ENCODE peak calls at places on chromosome 17, in nine cellular contexts. One of them, this sample, is unnamed.

GRCh38 chr17:78640700-78641099 is 63.5 kb upstream of the DNAH17 start:
- DNase-seq in RCC 7860: no peak
- DNase-seq in left lung: no peak
- DNase-seq in amniotic stem cell: no peak
- DNase-seq in fibroblast of villous mesenchyme: no peak
- DNase-seq in stimulated activated CD8-positive, alpha-beta memory T cell treated with anti-CD3 and anti-CD28 coated beads, Interleukin-7, amount 100 ng/mL, for 1 hour: no peak
- DNase-seq in anterior cingulate cortex: no peak
- DNase-seq in A172: no peak
- DNase-seq in C1 segment of cervical spinal cord: no peak
- DNase-seq in this sample: no peak

GRCh38 chr17:42472709-42473521 is 14.2 kb downstream of the ATP6V0A1 start:
- DNase-seq in left lung: no peak
- DNase-seq in amniotic stem cell: no peak
- DNase-seq in RCC 7860: peak; percentile 23
- DNase-seq in fibroblast of villous mesenchyme: peak; percentile 84
- DNase-seq in A172: peak; percentile 79
- DNase-seq in C1 segment of cervical spinal cord: no peak
- DNase-seq in stimulated activated CD8-positive, alpha-beta memory T cell treated with anti-CD3 and anti-CD28 coated beads, Interleukin-7, amount 100 ng/mL, for 1 hour: no peak
- DNase-seq in anterior cingulate cortex: no peak
- DNase-seq in this sample: no peak

GRCh38 chr17:43645765-43646481 is 15.8 kb downstream of the MEOX1 start:
- DNase-seq in left lung: peak; percentile 84
- DNase-seq in anterior cingulate cortex: no peak
- DNase-seq in stimulated activated CD8-positive, alpha-beta memory T cell treated with anti-CD3 and anti-CD28 coated beads, Interleukin-7, amount 100 ng/mL, for 1 hour: no peak
- DNase-seq in fibroblast of villous mesenchyme: peak; percentile 77
- DNase-seq in amniotic stem cell: no peak
- DNase-seq in RCC 7860: no peak
- DNase-seq in A172: no peak
- DNase-seq in C1 segment of cervical spinal cord: no peak
- DNase-seq in this sample: no peak

GRCh38 chr17:78179372-78179771 is 7.5 kb downstream of the TK1 start:
- DNase-seq in fibroblast of villous mesenchyme: peak; percentile 89
- DNase-seq in RCC 7860: no peak
- DNase-seq in amniotic stem cell: no peak
- DNase-seq in C1 segment of cervical spinal cord: no peak
- DNase-seq in stimulated activated CD8-positive, alpha-beta memory T cell treated with anti-CD3 and anti-CD28 coated beads, Interleukin-7, amount 100 ng/mL, for 1 hour: no peak
- DNase-seq in A172: no peak
- DNase-seq in left lung: peak; percentile 85
- DNase-seq in anterior cingulate cortex: no peak
- DNase-seq in this sample: no peak

GRCh38 chr17:67051155-67051538 is 6.8 kb downstream of the CACNG1 start:
- DNase-seq in fibroblast of villous mesenchyme: no peak
- DNase-seq in anterior cingulate cortex: no peak
- DNase-seq in amniotic stem cell: no peak
- DNase-seq in left lung: no peak
- DNase-seq in A172: no peak
- DNase-seq in C1 segment of cervical spinal cord: no peak
- DNase-seq in RCC 7860: no peak
- DNase-seq in stimulated activated CD8-positive, alpha-beta memory T cell treated with anti-CD3 and anti-CD28 coated beads, Interleukin-7, amount 100 ng/mL, for 1 hour: no peak
- DNase-seq in this sample: no peak

GRCh38 chr17:61593404-61593803 is 2.4 kb upstream of the NACA2 start:
- DNase-seq in A172: no peak
- DNase-seq in RCC 7860: peak; percentile 42
- DNase-seq in amniotic stem cell: no peak
- DNase-seq in anterior cingulate cortex: no peak
- DNase-seq in left lung: no peak
- DNase-seq in stimulated activated CD8-positive, alpha-beta memory T cell treated with anti-CD3 and anti-CD28 coated beads, Interleukin-7, amount 100 ng/mL, for 1 hour: no peak
- DNase-seq in fibroblast of villous mesenchyme: peak; percentile 32
- DNase-seq in C1 segment of cervical spinal cord: no peak
- DNase-seq in this sample: no peak

GRCh38 chr17:28880572-28880945 is 17.0 kb downstream of the FLOT2 start:
- DNase-seq in fibroblast of villous mesenchyme: no peak
- DNase-seq in A172: no peak
- DNase-seq in left lung: peak; percentile 52
- DNase-seq in anterior cingulate cortex: no peak
- DNase-seq in RCC 7860: no peak
- DNase-seq in amniotic stem cell: no peak
- DNase-seq in stimulated activated CD8-positive, alpha-beta memory T cell treated with anti-CD3 and anti-CD28 coated beads, Interleukin-7, amount 100 ng/mL, for 1 hour: no peak
- DNase-seq in C1 segment of cervical spinal cord: no peak
- DNase-seq in this sample: no peak

GRCh38 chr17:36936455-36936934 is 780 bp upstream of the LHX1 start:
- DNase-seq in amniotic stem cell: no peak
- DNase-seq in fibroblast of villous mesenchyme: no peak
- DNase-seq in C1 segment of cervical spinal cord: no peak
- DNase-seq in RCC 7860: peak; percentile 60
- DNase-seq in left lung: no peak
- DNase-seq in anterior cingulate cortex: no peak
- DNase-seq in A172: peak; percentile 35
- DNase-seq in stimulated activated CD8-positive, alpha-beta memory T cell treated with anti-CD3 and anti-CD28 coated beads, Interleukin-7, amount 100 ng/mL, for 1 hour: no peak
- DNase-seq in this sample: no peak

GRCh38 chr17:57096472-57097198 is 11.6 kb downstream of the AKAP1 start:
- DNase-seq in left lung: no peak
- DNase-seq in amniotic stem cell: no peak
- DNase-seq in stimulated activated CD8-positive, alpha-beta memory T cell treated with anti-CD3 and anti-CD28 coated beads, Interleukin-7, amount 100 ng/mL, for 1 hour: no peak
- DNase-seq in C1 segment of cervical spinal cord: no peak
- DNase-seq in A172: no peak
- DNase-seq in fibroblast of villous mesenchyme: no peak
- DNase-seq in anterior cingulate cortex: no peak
- DNase-seq in RCC 7860: no peak
- DNase-seq in this sample: no peak

GRCh38 chr17:78130439-78131101 is at the start of gene TMC8:
- DNase-seq in left lung: peak; percentile 81
- DNase-seq in C1 segment of cervical spinal cord: no peak
- DNase-seq in A172: no peak
- DNase-seq in fibroblast of villous mesenchyme: no peak
- DNase-seq in stimulated activated CD8-positive, alpha-beta memory T cell treated with anti-CD3 and anti-CD28 coated beads, Interleukin-7, amount 100 ng/mL, for 1 hour: no peak
- DNase-seq in RCC 7860: no peak
- DNase-seq in amniotic stem cell: no peak
- DNase-seq in anterior cingulate cortex: no peak
- DNase-seq in this sample: no peak

GRCh38 chr17:32111141-32111771 is 31.0 kb upstream of the RHOT1 start:
- DNase-seq in stimulated activated CD8-positive, alpha-beta memory T cell treated with anti-CD3 and anti-CD28 coated beads, Interleukin-7, amount 100 ng/mL, for 1 hour: no peak
- DNase-seq in RCC 7860: no peak
- DNase-seq in anterior cingulate cortex: no peak
- DNase-seq in left lung: no peak
- DNase-seq in fibroblast of villous mesenchyme: peak; percentile 57
- DNase-seq in A172: peak; percentile 28
- DNase-seq in C1 segment of cervical spinal cord: no peak
- DNase-seq in amniotic stem cell: peak; percentile 45
- DNase-seq in this sample: no peak

GRCh38 chr17:18261146-18261515 is 669 bp downstream of the MIEF2 start:
- DNase-seq in A172: peak; percentile 85
- DNase-seq in stimulated activated CD8-positive, alpha-beta memory T cell treated with anti-CD3 and anti-CD28 coated beads, Interleukin-7, amount 100 ng/mL, for 1 hour: no peak
- DNase-seq in anterior cingulate cortex: no peak
- DNase-seq in amniotic stem cell: peak; percentile 60
- DNase-seq in fibroblast of villous mesenchyme: peak; percentile 38
- DNase-seq in C1 segment of cervical spinal cord: peak; percentile 30
- DNase-seq in RCC 7860: peak; percentile 81
- DNase-seq in left lung: peak; percentile 90
- DNase-seq in this sample: no peak

GRCh38 chr17:34095101-34095500 is 160.0 kb upstream of the CCL2 start:
- DNase-seq in C1 segment of cervical spinal cord: no peak
- DNase-seq in A172: no peak
- DNase-seq in anterior cingulate cortex: no peak
- DNase-seq in fibroblast of villous mesenchyme: no peak
- DNase-seq in RCC 7860: no peak
- DNase-seq in amniotic stem cell: no peak
- DNase-seq in left lung: no peak
- DNase-seq in stimulated activated CD8-positive, alpha-beta memory T cell treated with anti-CD3 and anti-CD28 coated beads, Interleukin-7, amount 100 ng/mL, for 1 hour: no peak
- DNase-seq in this sample: no peak

GRCh38 chr17:9120471-9120870 is 99.2 kb downstream of the NTN1 start:
- DNase-seq in stimulated activated CD8-positive, alpha-beta memory T cell treated with anti-CD3 and anti-CD28 coated beads, Interleukin-7, amount 100 ng/mL, for 1 hour: no peak
- DNase-seq in fibroblast of villous mesenchyme: no peak
- DNase-seq in left lung: no peak
- DNase-seq in amniotic stem cell: no peak
- DNase-seq in anterior cingulate cortex: no peak
- DNase-seq in C1 segment of cervical spinal cord: no peak
- DNase-seq in A172: no peak
- DNase-seq in RCC 7860: no peak
- DNase-seq in this sample: no peak

GRCh38 chr17:16044484-16044883 is 44.9 kb downstream of the TTC19 start:
- DNase-seq in amniotic stem cell: no peak
- DNase-seq in C1 segment of cervical spinal cord: no peak
- DNase-seq in fibroblast of villous mesenchyme: no peak
- DNase-seq in anterior cingulate cortex: no peak
- DNase-seq in stimulated activated CD8-positive, alpha-beta memory T cell treated with anti-CD3 and anti-CD28 coated beads, Interleukin-7, amount 100 ng/mL, for 1 hour: no peak
- DNase-seq in A172: no peak
- DNase-seq in RCC 7860: no peak
- DNase-seq in left lung: no peak
- DNase-seq in this sample: no peak

GRCh38 chr17:43772877-43773648 is 5.7 kb downstream of the DUSP3 start:
- DNase-seq in anterior cingulate cortex: no peak
- DNase-seq in C1 segment of cervical spinal cord: no peak
- DNase-seq in amniotic stem cell: no peak
- DNase-seq in A172: no peak
- DNase-seq in fibroblast of villous mesenchyme: no peak
- DNase-seq in left lung: no peak
- DNase-seq in RCC 7860: no peak
- DNase-seq in stimulated activated CD8-positive, alpha-beta memory T cell treated with anti-CD3 and anti-CD28 coated beads, Interleukin-7, amount 100 ng/mL, for 1 hour: no peak
- DNase-seq in this sample: no peak

GRCh38 chr17:63911657-63912100 is 621 bp upstream of the CSHL1 start:
- DNase-seq in amniotic stem cell: no peak
- DNase-seq in stimulated activated CD8-positive, alpha-beta memory T cell treated with anti-CD3 and anti-CD28 coated beads, Interleukin-7, amount 100 ng/mL, for 1 hour: peak; percentile 34
- DNase-seq in anterior cingulate cortex: no peak
- DNase-seq in left lung: no peak
- DNase-seq in fibroblast of villous mesenchyme: no peak
- DNase-seq in RCC 7860: peak; percentile 22
- DNase-seq in C1 segment of cervical spinal cord: no peak
- DNase-seq in A172: peak; percentile 49
- DNase-seq in this sample: no peak

GRCh38 chr17:38452719-38453118 is 24.5 kb downstream of the ARHGAP23 start:
- DNase-seq in anterior cingulate cortex: no peak
- DNase-seq in fibroblast of villous mesenchyme: no peak
- DNase-seq in amniotic stem cell: no peak
- DNase-seq in stimulated activated CD8-positive, alpha-beta memory T cell treated with anti-CD3 and anti-CD28 coated beads, Interleukin-7, amount 100 ng/mL, for 1 hour: no peak
- DNase-seq in left lung: no peak
- DNase-seq in C1 segment of cervical spinal cord: no peak
- DNase-seq in RCC 7860: no peak
- DNase-seq in A172: no peak
- DNase-seq in this sample: no peak

GRCh38 chr17:63476494-63476856 is 386 bp upstream of the ACE start:
- DNase-seq in RCC 7860: no peak
- DNase-seq in C1 segment of cervical spinal cord: no peak
- DNase-seq in fibroblast of villous mesenchyme: no peak
- DNase-seq in anterior cingulate cortex: no peak
- DNase-seq in stimulated activated CD8-positive, alpha-beta memory T cell treated with anti-CD3 and anti-CD28 coated beads, Interleukin-7, amount 100 ng/mL, for 1 hour: no peak
- DNase-seq in A172: no peak
- DNase-seq in amniotic stem cell: no peak
- DNase-seq in left lung: no peak
- DNase-seq in this sample: no peak

GRCh38 chr17:40326014-40326831 is 17.2 kb downstream of the RARA start:
- DNase-seq in RCC 7860: peak; percentile 28
- DNase-seq in C1 segment of cervical spinal cord: no peak
- DNase-seq in stimulated activated CD8-positive, alpha-beta memory T cell treated with anti-CD3 and anti-CD28 coated beads, Interleukin-7, amount 100 ng/mL, for 1 hour: no peak
- DNase-seq in amniotic stem cell: no peak
- DNase-seq in left lung: peak; percentile 78
- DNase-seq in anterior cingulate cortex: no peak
- DNase-seq in fibroblast of villous mesenchyme: no peak
- DNase-seq in A172: no peak
- DNase-seq in this sample: no peak

GRCh38 chr17:21042434-21043295 is at the start of gene USP22:
- DNase-seq in RCC 7860: no peak
- DNase-seq in left lung: peak; percentile 97
- DNase-seq in anterior cingulate cortex: peak; percentile 98
- DNase-seq in stimulated activated CD8-positive, alpha-beta memory T cell treated with anti-CD3 and anti-CD28 coated beads, Interleukin-7, amount 100 ng/mL, for 1 hour: peak; percentile 19
- DNase-seq in C1 segment of cervical spinal cord: no peak
- DNase-seq in A172: peak; percentile 42
- DNase-seq in amniotic stem cell: no peak
- DNase-seq in fibroblast of villous mesenchyme: no peak
- DNase-seq in this sample: peak; percentile 81

GRCh38 chr17:59423903-59424302 is 92.4 kb downstream of the YPEL2 start:
- DNase-seq in stimulated activated CD8-positive, alpha-beta memory T cell treated with anti-CD3 and anti-CD28 coated beads, Interleukin-7, amount 100 ng/mL, for 1 hour: no peak
- DNase-seq in left lung: no peak
- DNase-seq in A172: no peak
- DNase-seq in anterior cingulate cortex: no peak
- DNase-seq in C1 segment of cervical spinal cord: no peak
- DNase-seq in amniotic stem cell: no peak
- DNase-seq in RCC 7860: no peak
- DNase-seq in fibroblast of villous mesenchyme: no peak
- DNase-seq in this sample: no peak

GRCh38 chr17:73005360-73005759 is 87.1 kb downstream of the SLC39A11 start:
- DNase-seq in left lung: no peak
- DNase-seq in C1 segment of cervical spinal cord: no peak
- DNase-seq in RCC 7860: no peak
- DNase-seq in stimulated activated CD8-positive, alpha-beta memory T cell treated with anti-CD3 and anti-CD28 coated beads, Interleukin-7, amount 100 ng/mL, for 1 hour: no peak
- DNase-seq in anterior cingulate cortex: no peak
- DNase-seq in fibroblast of villous mesenchyme: no peak
- DNase-seq in A172: no peak
- DNase-seq in amniotic stem cell: no peak
- DNase-seq in this sample: no peak

GRCh38 chr17:15440347-15440746 is 27.1 kb downstream of the CDRT4 start:
- DNase-seq in stimulated activated CD8-positive, alpha-beta memory T cell treated with anti-CD3 and anti-CD28 coated beads, Interleukin-7, amount 100 ng/mL, for 1 hour: no peak
- DNase-seq in amniotic stem cell: no peak
- DNase-seq in anterior cingulate cortex: no peak
- DNase-seq in left lung: no peak
- DNase-seq in C1 segment of cervical spinal cord: no peak
- DNase-seq in A172: no peak
- DNase-seq in RCC 7860: no peak
- DNase-seq in fibroblast of villous mesenchyme: no peak
- DNase-seq in this sample: no peak

GRCh38 chr17:59332890-59333377 is 1.5 kb downstream of the YPEL2 start:
- DNase-seq in anterior cingulate cortex: no peak
- DNase-seq in amniotic stem cell: no peak
- DNase-seq in left lung: no peak
- DNase-seq in fibroblast of villous mesenchyme: peak; percentile 58
- DNase-seq in stimulated activated CD8-positive, alpha-beta memory T cell treated with anti-CD3 and anti-CD28 coated beads, Interleukin-7, amount 100 ng/mL, for 1 hour: no peak
- DNase-seq in A172: no peak
- DNase-seq in C1 segment of cervical spinal cord: peak; percentile 63
- DNase-seq in RCC 7860: no peak
- DNase-seq in this sample: no peak

GRCh38 chr17:27793168-27793905 is 7.0 kb downstream of the NOS2 start:
- DNase-seq in stimulated activated CD8-positive, alpha-beta memory T cell treated with anti-CD3 and anti-CD28 coated beads, Interleukin-7, amount 100 ng/mL, for 1 hour: no peak
- DNase-seq in fibroblast of villous mesenchyme: no peak
- DNase-seq in anterior cingulate cortex: no peak
- DNase-seq in left lung: peak; percentile 78
- DNase-seq in C1 segment of cervical spinal cord: no peak
- DNase-seq in RCC 7860: no peak
- DNase-seq in amniotic stem cell: no peak
- DNase-seq in A172: no peak
- DNase-seq in this sample: peak; percentile 31

GRCh38 chr17:74493381-74493833 is 27.0 kb downstream of the CD300A start:
- DNase-seq in stimulated activated CD8-positive, alpha-beta memory T cell treated with anti-CD3 and anti-CD28 coated beads, Interleukin-7, amount 100 ng/mL, for 1 hour: no peak
- DNase-seq in left lung: peak; percentile 82
- DNase-seq in fibroblast of villous mesenchyme: peak; percentile 54
- DNase-seq in C1 segment of cervical spinal cord: peak; percentile 23
- DNase-seq in amniotic stem cell: no peak
- DNase-seq in RCC 7860: peak; percentile 37
- DNase-seq in anterior cingulate cortex: peak; percentile 25
- DNase-seq in A172: peak; percentile 69
- DNase-seq in this sample: peak; percentile 43

GRCh38 chr17:82830249-82830661 is 9.6 kb downstream of the ZNF750 start:
- DNase-seq in C1 segment of cervical spinal cord: no peak
- DNase-seq in stimulated activated CD8-positive, alpha-beta memory T cell treated with anti-CD3 and anti-CD28 coated beads, Interleukin-7, amount 100 ng/mL, for 1 hour: no peak
- DNase-seq in RCC 7860: no peak
- DNase-seq in A172: no peak
- DNase-seq in left lung: no peak
- DNase-seq in amniotic stem cell: no peak
- DNase-seq in anterior cingulate cortex: no peak
- DNase-seq in fibroblast of villous mesenchyme: peak; percentile 37
- DNase-seq in this sample: no peak

GRCh38 chr17:80980397-80981061 is 11.1 kb upstream of the CHMP6 start:
- DNase-seq in fibroblast of villous mesenchyme: no peak
- DNase-seq in A172: peak; percentile 49
- DNase-seq in left lung: no peak
- DNase-seq in RCC 7860: peak; percentile 37
- DNase-seq in amniotic stem cell: no peak
- DNase-seq in C1 segment of cervical spinal cord: no peak
- DNase-seq in stimulated activated CD8-positive, alpha-beta memory T cell treated with anti-CD3 and anti-CD28 coated beads, Interleukin-7, amount 100 ng/mL, for 1 hour: no peak
- DNase-seq in anterior cingulate cortex: no peak
- DNase-seq in this sample: no peak

GRCh38 chr17:9937901-9938300 is 32.8 kb upstream of the RCVRN start:
- DNase-seq in fibroblast of villous mesenchyme: peak; percentile 2
- DNase-seq in anterior cingulate cortex: no peak
- DNase-seq in A172: no peak
- DNase-seq in amniotic stem cell: no peak
- DNase-seq in left lung: no peak
- DNase-seq in RCC 7860: no peak
- DNase-seq in C1 segment of cervical spinal cord: no peak
- DNase-seq in stimulated activated CD8-positive, alpha-beta memory T cell treated with anti-CD3 and anti-CD28 coated beads, Interleukin-7, amount 100 ng/mL, for 1 hour: no peak
- DNase-seq in this sample: no peak

GRCh38 chr17:3027786-3028532 is 35.4 kb downstream of the OR1D5 start:
- DNase-seq in amniotic stem cell: no peak
- DNase-seq in A172: no peak
- DNase-seq in left lung: peak; percentile 41
- DNase-seq in RCC 7860: no peak
- DNase-seq in stimulated activated CD8-positive, alpha-beta memory T cell treated with anti-CD3 and anti-CD28 coated beads, Interleukin-7, amount 100 ng/mL, for 1 hour: no peak
- DNase-seq in fibroblast of villous mesenchyme: no peak
- DNase-seq in anterior cingulate cortex: no peak
- DNase-seq in C1 segment of cervical spinal cord: no peak
- DNase-seq in this sample: no peak

This sample was measured in GM12891.